ENCODE peak calls at places on chromosomes 11 and 22, in four cellular contexts. R, P, Q and K are unnamed samples.

GRCh38 chr11:35033011-35033410 is 106.0 kb upstream of the CD44 start:
- DNase-seq in Q (no peak), R (no peak), P (no peak), K (no peak)

GRCh38 chr11:103659138-103659734 is 377.2 kb upstream of the DDI1 start:
- DNase-seq in Q (no peak), R (no peak), P (peak), K (no peak)

GRCh38 chr22:37318255-37319109 is 36.2 kb downstream of the CYTH4 start:
- DNase-seq in P (no peak), R (no peak), Q (no peak), K (no peak)

GRCh38 chr22:23104109-23104971 is 34.0 kb downstream of the GNAZ start:
- DNase-seq in Q (no peak), P (no peak), R (no peak), K (no peak)

GRCh38 chr11:71437879-71438278 is 10.3 kb downstream of the DHCR7 start:
- DNase-seq in R (no peak), P (no peak), Q (no peak), K (no peak)

GRCh38 chr22:41779889-41780505 is 20.5 kb upstream of the CCDC134 start:
- DNase-seq in R (no peak), P (no peak), Q (no peak), K (no peak)

GRCh38 chr11:128061321-128061871 is 526.0 kb downstream of the ETS1 start:
- DNase-seq in R (no peak), P (no peak), Q (no peak), K (no peak)

GRCh38 chr22:39748877-39749276 is 144.7 kb downstream of the ENTHD1 start:
- DNase-seq in P (no peak), R (no peak), Q (no peak), K (no peak)

DNA sequence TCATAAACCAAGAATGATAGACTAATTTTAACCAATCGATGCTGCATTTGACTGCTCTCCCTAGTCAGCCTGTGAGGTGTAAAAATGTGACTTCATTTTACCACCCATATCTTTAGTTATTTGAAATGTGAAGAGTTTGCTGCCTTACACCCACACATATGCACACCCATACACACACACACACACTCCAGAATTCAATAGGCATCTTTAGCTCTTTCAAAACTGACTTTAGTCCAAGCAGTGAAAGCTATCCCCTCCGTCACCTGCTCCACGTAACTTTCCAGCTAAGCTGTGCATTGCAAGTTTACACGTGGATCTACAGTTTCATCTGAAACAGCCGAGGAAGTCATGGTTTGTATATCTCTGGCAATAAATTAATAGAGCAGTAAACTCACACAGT is 486 bp upstream of the SLN start:
- DNase-seq in Q (no peak), R (no peak), P (no peak), K (no peak)
- H3K4me3 ChIP-seq in Q (peak), R (no peak), P (no peak), K (no peak)

GRCh38 chr22:32200752-32201151 is 4.1 kb downstream of the RFPL2 start:
- DNase-seq in R (no peak), Q (no peak), P (no peak), K (no peak)

GRCh38 chr22:32203181-32204105 is 1.4 kb downstream of the RFPL2 start:
- DNase-seq in P (no peak), Q (peak), R (no peak), K (no peak)

GRCh38 chr22:32204211-32204855 is 540 bp downstream of the RFPL2 start:
- DNase-seq in P (no peak), R (peak), Q (no peak), K (peak)

GRCh38 chr22:32202539-32203180 is 2.2 kb downstream of the RFPL2 start:
- DNase-seq in R (no peak), P (peak), Q (no peak), K (peak)

DNA sequence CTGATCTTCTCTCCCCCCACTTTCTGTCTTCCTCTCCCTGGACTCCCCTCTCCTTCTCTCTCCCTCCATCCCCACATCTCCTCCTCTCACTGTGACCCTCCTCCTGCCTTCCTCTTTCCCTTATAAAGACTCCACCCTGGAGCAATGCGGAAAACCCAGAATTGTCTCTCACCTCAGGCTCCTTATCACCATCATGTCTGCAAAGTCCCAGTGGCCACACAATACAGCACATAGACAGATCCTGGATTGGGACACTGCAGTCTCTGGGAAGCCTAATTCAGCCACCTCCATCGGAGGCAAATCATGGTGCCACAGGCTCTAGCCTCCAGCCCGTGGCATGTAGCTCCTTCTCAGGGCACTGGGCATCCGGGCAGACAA is 2.7 kb downstream of the RFPL2 start:
- DNase-seq in R (no peak), Q (no peak), P (no peak), K (no peak)
- H3K4me3 ChIP-seq in R (peak), Q (no peak), P (no peak), K (no peak)

GRCh38 chr11:123454060-123454651 is 24.1 kb downstream of the GRAMD1B start:
- DNase-seq in P (peak), R (no peak), Q (no peak), K (no peak)
- H3K4me3 ChIP-seq in P (no peak), R (no peak), Q (no peak), K (no peak)

GRCh38 chr11:63611395-63611747 is 2.9 kb downstream of the PLAAT3 start:
- DNase-seq in R (no peak), P (no peak), Q (no peak), K (no peak)

GRCh38 chr11:63614136-63614664 is at the start of gene PLAAT3:
- DNase-seq in R (no peak), Q (peak), P (no peak), K (peak)

GRCh38 chr11:63613517-63614135 is 607 bp downstream of the PLAAT3 start:
- DNase-seq in P (no peak), Q (peak), R (peak), K (peak)

GRCh38 chr11:63610604-63611394 is 3.4 kb downstream of the PLAAT3 start:
- DNase-seq in R (no peak), P (peak), Q (no peak), K (no peak)

DNA sequence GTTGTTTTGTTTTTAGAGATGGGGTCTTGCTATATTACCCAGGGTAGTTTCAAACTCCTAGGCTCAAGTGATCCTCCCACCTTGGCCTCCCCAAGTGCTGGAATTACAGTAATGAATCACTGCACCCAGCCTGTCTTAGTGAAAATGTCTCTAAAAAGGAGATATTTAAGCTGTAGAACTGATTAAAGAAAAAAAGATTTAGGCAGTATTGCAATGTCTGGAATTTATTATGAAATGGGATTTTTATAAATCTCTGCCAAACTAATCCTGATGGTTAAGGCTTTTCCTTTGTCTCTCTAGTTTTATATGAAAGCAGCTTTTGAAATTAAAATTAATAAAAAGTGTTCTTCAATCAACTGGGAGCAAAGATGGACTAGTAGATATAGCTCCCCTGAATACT is 2.1 kb downstream of the PLAAT3 start:
- DNase-seq in Q (no peak), P (no peak), R (no peak), K (no peak)
- H3K4me3 ChIP-seq in Q (peak), P (no peak), R (no peak), K (peak)

GRCh38 chr11:94526645-94527438 is 14.6 kb downstream of the C11orf97 start:
- DNase-seq in Q (no peak), P (no peak), R (no peak), K (no peak)
- H3K4me3 ChIP-seq in Q (no peak), P (no peak), R (no peak), K (no peak)

DNA sequence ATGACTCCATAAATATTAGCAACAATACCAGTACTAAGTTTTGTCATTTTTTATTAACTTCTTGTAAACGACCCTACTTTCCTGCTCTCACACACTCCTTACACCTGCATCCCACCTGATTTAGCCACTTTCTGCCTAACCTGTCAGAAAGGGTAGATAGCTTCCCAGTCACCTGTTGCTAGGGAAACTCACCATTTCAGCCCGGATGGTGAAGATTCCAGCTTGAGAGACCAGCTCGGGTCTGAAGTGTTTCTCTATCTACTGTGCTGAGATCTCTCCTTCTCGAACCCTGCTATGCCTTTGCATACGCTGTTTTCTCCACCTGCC is at the start of gene PARVG:
- DNase-seq in P (peak), R (peak), Q (no peak), K (no peak)
- H3K4me3 ChIP-seq in P (no peak), R (peak), Q (peak), K (peak)

GRCh38 chr11:88175004-88175706 is at the start of gene RAB38:
- DNase-seq in R (peak), Q (peak), P (peak), K (no peak)

GRCh38 chr11:88178211-88178610 is 3.0 kb upstream of the RAB38 start:
- DNase-seq in R (no peak), P (no peak), Q (no peak), K (no peak)

GRCh38 chr11:88174627-88175003 is 628 bp downstream of the RAB38 start:
- DNase-seq in Q (peak), P (peak), R (peak), K (no peak)

GRCh38 chr11:88179141-88179540 is 3.9 kb upstream of the RAB38 start:
- DNase-seq in R (no peak), P (peak), Q (no peak), K (no peak)

GRCh38 chr11:88175707-88176066 is 444 bp upstream of the RAB38 start:
- DNase-seq in Q (no peak), P (no peak), R (no peak), K (no peak)
- H3K4me3 ChIP-seq in Q (peak), P (peak), R (no peak), K (peak)

DNA sequence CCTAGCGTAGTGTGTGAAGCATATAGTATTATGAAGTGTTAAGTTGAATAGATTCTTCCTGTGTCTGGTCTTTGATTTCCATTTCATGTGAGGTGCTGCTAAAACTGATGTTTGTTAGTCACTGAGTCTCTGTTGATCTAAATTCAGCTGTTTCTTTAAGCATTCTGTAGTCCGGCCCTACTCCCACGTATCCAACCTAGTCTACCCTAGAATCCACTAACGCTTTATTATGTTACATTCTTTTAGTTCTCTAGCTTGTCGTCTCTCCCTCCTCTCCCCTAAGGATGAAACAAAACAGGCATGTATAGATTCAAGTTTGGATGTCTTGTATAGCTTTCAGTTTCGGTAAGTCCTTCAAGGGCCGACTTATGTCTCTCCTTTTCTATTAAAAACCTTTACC is 4.1 kb downstream of the WEE1 start:
- DNase-seq in Q (no peak), R (no peak), P (peak), K (no peak)
- H3K4me3 ChIP-seq in Q (peak), R (peak), P (peak), K (no peak)